ENCODE peak calls at places on chromosomes 1 and 21, in nine cellular contexts. One of them, this sample, is unnamed.

GRCh38 chr1:172321429-172321828 is 99.1 kb upstream of the C1orf105 start:
- DNase-seq in stomach: no peak
- DNase-seq in breast epithelium: no peak
- DNase-seq in ovary: no peak
- DNase-seq in A549: peak; percentile 65
- DNase-seq in heart left ventricle: no peak
- DNase-seq in body of pancreas: no peak
- DNase-seq in HCT116: no peak
- DNase-seq in uterus: no peak
- DNase-seq in this sample: no peak

GRCh38 chr21:45460011-45460565 is 55.1 kb downstream of the COL18A1 start:
- DNase-seq in ovary: no peak
- DNase-seq in body of pancreas: no peak
- DNase-seq in breast epithelium: no peak
- DNase-seq in heart left ventricle: peak; percentile 55
- DNase-seq in uterus: no peak
- DNase-seq in stomach: no peak
- DNase-seq in HCT116: no peak
- DNase-seq in A549: no peak
- DNase-seq in this sample: no peak

GRCh38 chr1:192576190-192577144 is 894 bp downstream of the RGS1 start:
- DNase-seq in ovary: no peak
- DNase-seq in heart left ventricle: no peak
- DNase-seq in HCT116: no peak
- DNase-seq in stomach: no peak
- DNase-seq in A549: no peak
- DNase-seq in breast epithelium: no peak
- DNase-seq in body of pancreas: no peak
- DNase-seq in uterus: no peak
- DNase-seq in this sample: no peak

GRCh38 chr1:84090447-84091244 is 53.4 kb upstream of the PRKACB start:
- DNase-seq in heart left ventricle: no peak
- DNase-seq in breast epithelium: no peak
- DNase-seq in body of pancreas: no peak
- DNase-seq in uterus: no peak
- DNase-seq in ovary: no peak
- DNase-seq in HCT116: peak; percentile 26
- DNase-seq in A549: no peak
- DNase-seq in stomach: no peak
- DNase-seq in this sample: no peak

GRCh38 chr1:61403863-61404615 is 320.9 kb downstream of the TM2D1 start:
- DNase-seq in breast epithelium: no peak
- DNase-seq in uterus: no peak
- DNase-seq in ovary: no peak
- DNase-seq in stomach: no peak
- DNase-seq in A549: no peak
- DNase-seq in body of pancreas: no peak
- DNase-seq in HCT116: no peak
- DNase-seq in heart left ventricle: no peak
- DNase-seq in this sample: no peak

GRCh38 chr1:237613984-237614383 is 276.7 kb downstream of the ZP4 start:
- DNase-seq in breast epithelium: no peak
- DNase-seq in ovary: no peak
- DNase-seq in HCT116: no peak
- DNase-seq in A549: peak; percentile 7
- DNase-seq in heart left ventricle: no peak
- DNase-seq in uterus: no peak
- DNase-seq in body of pancreas: no peak
- DNase-seq in stomach: no peak
- DNase-seq in this sample: no peak

GRCh38 chr1:67149179-67149770 is 14.5 kb upstream of the C1orf141 start:
- DNase-seq in uterus: peak; percentile 52
- DNase-seq in heart left ventricle: no peak
- DNase-seq in HCT116: peak; percentile 74
- DNase-seq in body of pancreas: peak; percentile 80
- DNase-seq in A549: peak; percentile 69
- DNase-seq in stomach: peak; percentile 71
- DNase-seq in breast epithelium: peak; percentile 47
- DNase-seq in ovary: peak; percentile 66
- DNase-seq in this sample: peak; percentile 14

GRCh38 chr1:217881131-217881543 is 250.0 kb downstream of the SPATA17 start:
- DNase-seq in uterus: no peak
- DNase-seq in heart left ventricle: no peak
- DNase-seq in stomach: no peak
- DNase-seq in ovary: no peak
- DNase-seq in HCT116: no peak
- DNase-seq in A549: no peak
- DNase-seq in breast epithelium: no peak
- DNase-seq in body of pancreas: no peak
- DNase-seq in this sample: no peak

GRCh38 chr1:234270581-234271242 is 102.5 kb upstream of the COA6 start:
- DNase-seq in body of pancreas: no peak
- DNase-seq in A549: no peak
- DNase-seq in ovary: no peak
- DNase-seq in uterus: no peak
- DNase-seq in stomach: no peak
- DNase-seq in breast epithelium: no peak
- DNase-seq in heart left ventricle: no peak
- DNase-seq in HCT116: no peak
- DNase-seq in this sample: no peak

GRCh38 chr1:54053745-54054437 is 483 bp downstream of the TCEANC2 start:
- DNase-seq in uterus: no peak
- DNase-seq in HCT116: no peak
- DNase-seq in breast epithelium: no peak
- DNase-seq in A549: no peak
- DNase-seq in ovary: no peak
- DNase-seq in heart left ventricle: no peak
- DNase-seq in body of pancreas: no peak
- DNase-seq in stomach: no peak
- DNase-seq in this sample: no peak

DNA sequence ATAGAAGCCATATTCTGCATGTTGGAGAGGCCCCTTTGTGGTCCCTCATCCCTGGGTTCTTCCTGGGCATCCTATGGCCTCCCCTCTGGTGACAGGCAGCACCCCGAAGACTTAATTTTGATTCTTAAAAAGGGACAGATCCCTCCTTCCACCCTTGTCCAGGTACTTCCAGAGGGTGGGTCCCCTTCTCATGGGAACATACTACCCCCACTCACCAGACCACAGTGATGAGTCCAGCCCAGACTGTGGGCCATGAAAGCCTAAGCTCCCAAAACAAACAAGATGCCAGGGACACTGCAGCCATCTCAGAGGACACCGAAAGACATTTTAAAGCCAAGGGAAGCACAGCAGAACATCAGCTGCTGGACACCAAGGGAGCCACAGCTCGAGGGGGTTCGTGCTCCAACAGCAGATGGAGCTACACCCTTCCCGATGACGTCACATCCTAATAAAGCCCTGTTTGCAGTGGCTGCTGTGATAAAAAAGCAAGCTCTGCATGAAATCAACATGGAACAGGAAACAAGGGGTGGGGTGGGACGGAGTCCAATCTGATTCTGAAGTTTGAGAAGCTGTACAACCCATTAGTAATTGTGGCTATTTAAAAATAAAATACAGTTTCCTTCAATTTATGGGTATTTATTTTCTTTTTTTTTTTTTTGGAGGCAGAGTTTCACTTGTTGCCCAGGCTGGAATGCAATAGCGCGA is 32.4 kb downstream of the GNB1 start:
- DNase-seq in uterus: peak; percentile 84
- DNase-seq in A549: peak; percentile 73
- DNase-seq in body of pancreas: peak; percentile 70
- DNase-seq in ovary: peak; percentile 84
- DNase-seq in breast epithelium: peak; percentile 48
- DNase-seq in stomach: peak; percentile 81
- DNase-seq in heart left ventricle: peak; percentile 73
- DNase-seq in HCT116: no peak
- DNase-seq in this sample: no peak
- TF ChIP-seq POLR2A in uterus: no peak
- TF ChIP-seq POLR2A in A549: no peak
- TF ChIP-seq POLR2A in body of pancreas: no peak
- TF ChIP-seq POLR2A in ovary: no peak
- TF ChIP-seq POLR2A in breast epithelium: no peak
- TF ChIP-seq POLR2A in stomach: no peak
- TF ChIP-seq POLR2A in heart left ventricle: no peak
- TF ChIP-seq POLR2A in HCT116: no peak
- TF ChIP-seq POLR2A in this sample: no peak

GRCh38 chr21:25733859-25734653 is 648 bp downstream of the ATP5PF start:
- DNase-seq in uterus: no peak
- DNase-seq in body of pancreas: no peak
- DNase-seq in breast epithelium: no peak
- DNase-seq in A549: peak; percentile 1
- DNase-seq in heart left ventricle: no peak
- DNase-seq in stomach: no peak
- DNase-seq in HCT116: no peak
- DNase-seq in ovary: no peak
- DNase-seq in this sample: no peak

GRCh38 chr21:25734654-25735220 is at the start of the genes ATP5PF and GABPA:
- DNase-seq in breast epithelium: peak; percentile 97
- DNase-seq in stomach: peak; percentile 97
- DNase-seq in A549: peak; percentile 97
- DNase-seq in uterus: peak; percentile 97
- DNase-seq in ovary: peak; percentile 97
- DNase-seq in HCT116: peak; percentile 97
- DNase-seq in body of pancreas: peak; percentile 98
- DNase-seq in heart left ventricle: peak; percentile 98
- DNase-seq in this sample: peak; percentile 89

GRCh38 chr21:25735895-25736597 is 1.3 kb downstream of the GABPA start:
- DNase-seq in breast epithelium: no peak
- DNase-seq in uterus: no peak
- DNase-seq in A549: peak; percentile 2
- DNase-seq in HCT116: no peak
- DNase-seq in stomach: no peak
- DNase-seq in ovary: no peak
- DNase-seq in body of pancreas: no peak
- DNase-seq in heart left ventricle: no peak
- DNase-seq in this sample: no peak

GRCh38 chr21:25732091-25732760 is 2.5 kb downstream of the ATP5PF start:
- DNase-seq in HCT116: no peak
- DNase-seq in ovary: no peak
- DNase-seq in A549: no peak
- DNase-seq in stomach: no peak
- DNase-seq in uterus: no peak
- DNase-seq in heart left ventricle: no peak
- DNase-seq in body of pancreas: no peak
- DNase-seq in breast epithelium: no peak
- DNase-seq in this sample: no peak

GRCh38 chr21:25735221-25735894 is 586 bp downstream of the GABPA start:
- DNase-seq in ovary: peak; percentile 92
- DNase-seq in HCT116: peak; percentile 39
- DNase-seq in heart left ventricle: peak; percentile 94
- DNase-seq in uterus: peak; percentile 93
- DNase-seq in body of pancreas: peak; percentile 92
- DNase-seq in stomach: peak; percentile 90
- DNase-seq in breast epithelium: peak; percentile 93
- DNase-seq in A549: peak; percentile 88
- DNase-seq in this sample: peak; percentile 72
- TF ChIP-seq CTCF in ovary: peak; percentile 26
- TF ChIP-seq CTCF in HCT116: no peak
- TF ChIP-seq CTCF in heart left ventricle: peak; percentile 43
- TF ChIP-seq CTCF in uterus: no peak
- TF ChIP-seq CTCF in body of pancreas: peak; percentile 7
- TF ChIP-seq CTCF in stomach: no peak
- TF ChIP-seq CTCF in breast epithelium: peak; percentile 32
- TF ChIP-seq CTCF in A549: no peak
- TF ChIP-seq CTCF in this sample: no peak

GRCh38 chr1:180040034-180040433 is 85.4 kb downstream of the CEP350 start:
- DNase-seq in stomach: no peak
- DNase-seq in breast epithelium: no peak
- DNase-seq in body of pancreas: no peak
- DNase-seq in uterus: no peak
- DNase-seq in HCT116: peak; percentile 0
- DNase-seq in A549: peak; percentile 34
- DNase-seq in heart left ventricle: no peak
- DNase-seq in ovary: no peak
- DNase-seq in this sample: no peak

GRCh38 chr1:180043785-180044184 is 89.2 kb downstream of the CEP350 start:
- DNase-seq in heart left ventricle: no peak
- DNase-seq in HCT116: no peak
- DNase-seq in A549: no peak
- DNase-seq in body of pancreas: no peak
- DNase-seq in stomach: no peak
- DNase-seq in uterus: no peak
- DNase-seq in breast epithelium: no peak
- DNase-seq in ovary: no peak
- DNase-seq in this sample: no peak

GRCh38 chr1:180041587-180041986 is 87.0 kb downstream of the CEP350 start:
- DNase-seq in A549: no peak
- DNase-seq in breast epithelium: no peak
- DNase-seq in body of pancreas: no peak
- DNase-seq in HCT116: no peak
- DNase-seq in uterus: no peak
- DNase-seq in heart left ventricle: no peak
- DNase-seq in ovary: no peak
- DNase-seq in stomach: no peak
- DNase-seq in this sample: no peak

GRCh38 chr1:180046674-180047073 is 92.1 kb downstream of the CEP350 start:
- DNase-seq in ovary: no peak
- DNase-seq in heart left ventricle: no peak
- DNase-seq in stomach: no peak
- DNase-seq in HCT116: no peak
- DNase-seq in body of pancreas: no peak
- DNase-seq in breast epithelium: no peak
- DNase-seq in A549: no peak
- DNase-seq in uterus: no peak
- DNase-seq in this sample: no peak

DNA sequence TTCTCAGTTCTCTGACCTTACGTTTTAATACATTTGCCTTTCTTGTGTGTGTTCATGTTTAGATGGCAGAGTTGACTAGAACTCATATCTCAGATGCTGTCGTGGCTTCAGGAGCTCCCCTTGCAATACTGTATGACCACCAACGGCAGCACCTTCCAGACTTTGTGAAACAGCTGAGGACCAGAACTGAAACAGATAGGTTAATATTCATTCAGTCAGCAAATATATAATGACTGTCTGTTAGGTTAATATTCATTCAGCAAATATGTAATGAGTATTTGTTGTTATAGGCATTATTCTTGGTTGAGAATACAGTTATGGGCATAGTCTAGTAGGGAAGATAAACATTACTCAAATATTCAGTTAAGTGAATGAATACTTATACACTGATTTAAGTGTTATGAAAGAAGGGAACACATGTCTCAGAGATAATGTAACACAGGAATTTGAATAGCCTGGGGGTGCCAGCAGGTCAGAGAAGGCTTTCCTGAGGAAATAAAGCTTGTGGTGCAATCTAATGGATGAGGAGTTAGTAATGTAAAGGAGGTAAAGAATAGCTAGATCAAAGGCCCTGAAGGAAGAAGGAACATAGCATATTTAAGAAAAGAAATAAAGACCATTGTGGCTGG is 88.5 kb downstream of the CEP350 start:
- DNase-seq in ovary: no peak
- DNase-seq in A549: no peak
- DNase-seq in stomach: no peak
- DNase-seq in breast epithelium: no peak
- DNase-seq in body of pancreas: no peak
- DNase-seq in uterus: no peak
- DNase-seq in heart left ventricle: no peak
- DNase-seq in HCT116: no peak
- DNase-seq in this sample: no peak
- H3K4me3 ChIP-seq in ovary: no peak overlapping the region
- H3K4me3 ChIP-seq in A549: no peak overlapping the region
- H3K4me3 ChIP-seq in stomach: no peak overlapping the region
- H3K4me3 ChIP-seq in breast epithelium: no peak overlapping the region
- H3K4me3 ChIP-seq in body of pancreas: no peak overlapping the region
- H3K4me3 ChIP-seq in uterus: no peak overlapping the region
- H3K4me3 ChIP-seq in heart left ventricle: no peak overlapping the region
- H3K4me3 ChIP-seq in HCT116: no peak overlapping the region
- H3K4me3 ChIP-seq in this sample: no peak overlapping the region

GRCh38 chr1:21903638-21904474 is 33.3 kb downstream of the HSPG2 start:
- DNase-seq in ovary: no peak
- DNase-seq in stomach: no peak
- DNase-seq in body of pancreas: peak; percentile 34
- DNase-seq in HCT116: no peak
- DNase-seq in heart left ventricle: no peak
- DNase-seq in A549: no peak
- DNase-seq in uterus: no peak
- DNase-seq in breast epithelium: no peak
- DNase-seq in this sample: no peak
- TF ChIP-seq POLR2A in ovary: no peak
- TF ChIP-seq POLR2A in stomach: no peak
- TF ChIP-seq POLR2A in body of pancreas: no peak
- TF ChIP-seq POLR2A in HCT116: no peak
- TF ChIP-seq POLR2A in heart left ventricle: no peak
- TF ChIP-seq POLR2A in A549: no peak
- TF ChIP-seq POLR2A in uterus: no peak
- TF ChIP-seq POLR2A in breast epithelium: no peak
- TF ChIP-seq POLR2A in this sample: no peak

This sample was measured in esophagus squamous epithelium.